ENCODE peak calls at places on chromosomes 16 and 17, in six cellular contexts. G is Calu3; R is iPS DF 6.9; B is fibroblast of mammary gland; Z is central memory CD4-positive, alpha-beta T cell; Q is HuH-7.5. F is an unnamed sample.

GRCh38 chr16:66199189-66199588 is 167.3 kb upstream of the CDH5 start:
- DNase-seq in G (no peak), R (no peak), B (peak), Z (no peak), Q (no peak), F (no peak)

GRCh38 chr17:76278952-76279741 is 14.0 kb downstream of the UBALD2 start:
- DNase-seq in G (peak), R (peak), B (peak), Z (peak), Q (peak), F (peak)

GRCh38 chr17:60741031-60741430 is 63.4 kb downstream of the BCAS3 start:
- DNase-seq in G (no peak), R (no peak), B (no peak), Z (no peak), Q (no peak), F (no peak)

GRCh38 chr17:38453951-38454421 is 25.7 kb downstream of the ARHGAP23 start:
- DNase-seq in G (peak), R (no peak), B (peak), Z (no peak), Q (no peak), F (peak)

GRCh38 chr16:76345093-76345735 is 68.0 kb downstream of the CNTNAP4 start:
- DNase-seq in G (no peak), R (no peak), B (peak), Z (no peak), Q (peak), F (no peak)

GRCh38 chr16:88454315-88455057 is 1.4 kb downstream of the ZFPM1 start:
- DNase-seq in G (no peak), R (no peak), B (no peak), Z (no peak), Q (peak), F (peak)

GRCh38 chr17:68396795-68397536 is 60.3 kb downstream of the WIPI1 start:
- DNase-seq in G (no peak), R (no peak), B (no peak), Z (no peak), Q (no peak), F (no peak)

GRCh38 chr17:4849011-4849536 is 15.9 kb downstream of the MINK1 start:
- DNase-seq in G (peak), R (no peak), B (no peak), Z (no peak), Q (no peak), F (peak)

GRCh38 chr16:73853968-73854367 is 442.6 kb upstream of the PSMD7 start:
- DNase-seq in G (no peak), R (no peak), B (no peak), Z (no peak), Q (no peak), F (no peak)

GRCh38 chr16:25089346-25089745 is 22.2 kb upstream of the LCMT1 start:
- DNase-seq in G (no peak), R (no peak), B (no peak), Z (no peak), Q (no peak), F (no peak)

GRCh38 chr17:73436966-73437365 is 125.2 kb upstream of the CDC42EP4 start:
- DNase-seq in G (no peak), R (no peak), B (no peak), Z (no peak), Q (no peak), F (peak)

GRCh38 chr16:83953796-83954576 is 946 bp downstream of the OSGIN1 start:
- DNase-seq in G (peak), R (no peak), B (peak), Z (no peak), Q (peak), F (peak)

GRCh38 chr16:69812213-69813014 is 50.3 kb downstream of the WWP2 start:
- DNase-seq in G (no peak), R (no peak), B (peak), Z (no peak), Q (no peak), F (peak)

GRCh38 chr17:72481572-72481971 is 360.8 kb downstream of the SOX9 start:
- DNase-seq in G (no peak), R (no peak), B (no peak), Z (no peak), Q (no peak), F (no peak)

GRCh38 chr16:11004351-11004750 is 60.0 kb downstream of the CLEC16A start:
- DNase-seq in G (no peak), R (no peak), B (no peak), Z (no peak), Q (no peak), F (no peak)

GRCh38 chr16:65583498-65583897 is 461.6 kb upstream of the CDH11 start:
- DNase-seq in G (no peak), R (no peak), B (no peak), Z (no peak), Q (no peak), F (no peak)

GRCh38 chr16:80962879-80963278 is 43.8 kb downstream of the CMC2 start:
- DNase-seq in G (no peak), R (no peak), B (no peak), Z (no peak), Q (no peak), F (no peak)

GRCh38 chr16:30715777-30716445 is 16.9 kb downstream of the SRCAP start:
- DNase-seq in G (no peak), R (no peak), B (peak), Z (peak), Q (no peak), F (peak)

F was measured in ELR.